ENCODE peak calls at places on chromosomes 11 and 22, in seven cellular contexts. Z is PC-3, R is PC-9, P is MM.1S, M is mammary epithelial cell, F is H1, D is fibroblast of lung. H is an unnamed sample. For H3K9me3, the result is how much of the 10 kb centered on the place peaks cover.

GRCh38 chr22:26289486-26290250 is 120.4 kb downstream of the SEZ6L start:
- DNase-seq in Z (no peak), R (no peak), P (no peak), M (no peak), F (no peak), D (no peak), H (no peak)

GRCh38 chr22:32444068-32444467 is 20.2 kb downstream of the BPIFC start:
- DNase-seq in Z (peak), R (peak), P (peak), M (peak), F (no peak), D (no peak), H (peak)

GRCh38 chr22:28884754-28885375 is 1.5 kb downstream of the ZNRF3 start:
- DNase-seq in Z (peak), R (no peak), P (no peak), M (peak), F (no peak), D (no peak), H (no peak)

GRCh38 chr22:49848690-49849160 is 4.9 kb upstream of the ZBED4 start:
- DNase-seq in Z (no peak), R (no peak), P (no peak), M (no peak), F (no peak), D (no peak), H (no peak)

GRCh38 chr11:112300094-112300786 is 39.6 kb upstream of the PLET1 start:
- DNase-seq in Z (no peak), R (no peak), P (no peak), M (no peak), F (no peak), D (no peak), H (no peak)

GRCh38 chr11:67270256-67271211 is 4.3 kb downstream of the GRK2 start:
- DNase-seq in Z (no peak), R (no peak), P (no peak), M (no peak), F (no peak), D (no peak), H (no peak)

GRCh38 chr11:70758206-70758605 is 359.9 kb downstream of the CTTN start:
- DNase-seq in Z (no peak), R (no peak), P (no peak), M (no peak), F (no peak), D (no peak), H (no peak)

GRCh38 chr11:113906038-113906437 is 1.4 kb downstream of the HTR3B start:
- DNase-seq in Z (peak), R (no peak), P (no peak), M (no peak), F (no peak), D (peak), H (peak)

GRCh38 chr11:43686207-43686606 is 5.7 kb downstream of the HSD17B12 start:
- DNase-seq in Z (no peak), R (no peak), P (no peak), M (no peak), F (no peak), D (no peak), H (no peak)

GRCh38 chr22:20664594-20664959 is 109.3 kb upstream of the SERPIND1 start:
- DNase-seq in Z (no peak), R (no peak), P (no peak), M (no peak), F (no peak), D (no peak), H (no peak)

GRCh38 chr11:116829525-116830183 is at the start of gene APOC3:
- DNase-seq in Z (no peak), R (no peak), P (no peak), M (no peak), F (no peak), D (peak), H (peak)

GRCh38 chr11:43404406-43404805 is 45.7 kb downstream of the TTC17 start:
- DNase-seq in Z (no peak), R (no peak), P (no peak), M (peak), F (no peak), D (no peak), H (no peak)

GRCh38 chr11:61082161-61082870 is 20.0 kb upstream of the CD5 start:
- DNase-seq in Z (no peak), R (no peak), P (no peak), M (no peak), F (no peak), D (no peak), H (no peak)

GRCh38 chr11:120337133-120337895 is 1.1 kb downstream of the ARHGEF12 start:
- DNase-seq in Z (peak), R (no peak), P (peak), M (peak), F (no peak), D (peak), H (peak)

GRCh38 chr11:69364901-69365300 is 70.9 kb downstream of the MYEOV start:
- DNase-seq in Z (peak), R (no peak), P (no peak), M (no peak), F (no peak), D (peak), H (no peak)

GRCh38 chr11:122642472-122642922 is 13.0 kb upstream of the UBASH3B start:
- DNase-seq in Z (peak), R (peak), P (no peak), M (peak), F (no peak), D (peak), H (peak)

GRCh38 chr11:36240746-36241295 is 48.4 kb downstream of the COMMD9 start:
- DNase-seq in Z (no peak), R (no peak), P (no peak), M (no peak), F (no peak), D (no peak), H (no peak)

GRCh38 chr11:30935861-30936260 is 349.7 kb upstream of the MPPED2 start:
- DNase-seq in Z (no peak), R (no peak), P (no peak), M (peak), F (no peak), D (no peak), H (no peak)

GRCh38 chr22:38289583-38290082 is 16.8 kb upstream of the TMEM184B start:
- DNase-seq in Z (no peak), R (peak), P (no peak), M (no peak), F (no peak), D (no peak), H (no peak)

GRCh38 chr22:43378011-43378704 is 33.7 kb upstream of the MPPED1 start:
- DNase-seq in Z (no peak), R (no peak), P (peak), M (no peak), F (no peak), D (peak), H (peak)

GRCh38 chr22:47883757-47884156 is 1121.3 kb downstream of the TBC1D22A start:
- DNase-seq in Z (no peak), R (no peak), P (no peak), M (no peak), F (no peak), D (no peak), H (no peak)

GRCh38 chr22:47888807-47889206 is 1126.4 kb downstream of the TBC1D22A start:
- DNase-seq in Z (no peak), R (no peak), P (no peak), M (no peak), F (no peak), D (no peak), H (no peak)

GRCh38 chr22:47884200-47884599 is 1121.8 kb downstream of the TBC1D22A start:
- DNase-seq in Z (no peak), R (no peak), P (no peak), M (no peak), F (no peak), D (no peak), H (no peak)

GRCh38 chr22:47879346-47879745 is 1116.9 kb downstream of the TBC1D22A start:
- DNase-seq in Z (peak), R (peak), P (no peak), M (no peak), F (no peak), D (no peak), H (no peak)

DNA sequence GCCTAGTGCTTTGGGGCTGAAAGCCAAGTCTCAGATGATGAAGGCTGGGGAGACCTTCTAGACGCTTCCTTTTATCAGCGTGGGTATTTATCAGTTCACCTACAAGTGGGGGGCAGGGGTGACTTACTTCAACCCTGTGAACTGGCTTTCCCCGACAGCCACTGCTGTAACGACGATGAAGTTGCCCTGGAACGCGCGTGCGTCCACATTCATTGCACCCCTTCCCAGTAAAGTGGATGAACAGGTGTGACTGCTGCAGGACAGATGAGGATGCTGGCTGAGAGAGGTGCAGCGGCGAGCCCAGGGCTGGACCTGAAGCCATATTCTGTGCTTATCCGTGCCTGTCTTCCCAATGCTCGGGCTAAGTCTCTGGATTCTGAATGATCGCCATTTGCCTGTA is 1122.3 kb downstream of the TBC1D22A start:
- DNase-seq in Z (no peak), R (no peak), P (no peak), M (no peak), F (no peak), D (no peak), H (no peak)
- H3K9me3 ChIP-seq in Z (under half), R (under half), P (under half), M (half or more), F (half or more), D (under half), H (under half)

GRCh38 chr11:62435741-62436485 is 17.1 kb downstream of the SCGB1A1 start:
- DNase-seq in Z (no peak), R (no peak), P (peak), M (no peak), F (no peak), D (no peak), H (no peak)

GRCh38 chr11:62437616-62438015 is 18.8 kb downstream of the SCGB1A1 start:
- DNase-seq in Z (no peak), R (no peak), P (no peak), M (no peak), F (no peak), D (no peak), H (no peak)

GRCh38 chr11:62443390-62444201 is 24.8 kb downstream of the SCGB1A1 start:
- DNase-seq in Z (no peak), R (no peak), P (no peak), M (no peak), F (no peak), D (no peak), H (no peak)

GRCh38 chr11:62438641-62439040 is 19.8 kb downstream of the SCGB1A1 start:
- DNase-seq in Z (no peak), R (no peak), P (no peak), M (no peak), F (no peak), D (no peak), H (no peak)

GRCh38 chr11:62439785-62440602 is 21.2 kb downstream of the SCGB1A1 start:
- DNase-seq in Z (peak), R (no peak), P (no peak), M (no peak), F (no peak), D (peak), H (no peak)
- H3K27ac ChIP-seq in Z (peak), R (no peak), P (no peak), M (no peak), F (no peak), D (peak), H (peak)

DNA sequence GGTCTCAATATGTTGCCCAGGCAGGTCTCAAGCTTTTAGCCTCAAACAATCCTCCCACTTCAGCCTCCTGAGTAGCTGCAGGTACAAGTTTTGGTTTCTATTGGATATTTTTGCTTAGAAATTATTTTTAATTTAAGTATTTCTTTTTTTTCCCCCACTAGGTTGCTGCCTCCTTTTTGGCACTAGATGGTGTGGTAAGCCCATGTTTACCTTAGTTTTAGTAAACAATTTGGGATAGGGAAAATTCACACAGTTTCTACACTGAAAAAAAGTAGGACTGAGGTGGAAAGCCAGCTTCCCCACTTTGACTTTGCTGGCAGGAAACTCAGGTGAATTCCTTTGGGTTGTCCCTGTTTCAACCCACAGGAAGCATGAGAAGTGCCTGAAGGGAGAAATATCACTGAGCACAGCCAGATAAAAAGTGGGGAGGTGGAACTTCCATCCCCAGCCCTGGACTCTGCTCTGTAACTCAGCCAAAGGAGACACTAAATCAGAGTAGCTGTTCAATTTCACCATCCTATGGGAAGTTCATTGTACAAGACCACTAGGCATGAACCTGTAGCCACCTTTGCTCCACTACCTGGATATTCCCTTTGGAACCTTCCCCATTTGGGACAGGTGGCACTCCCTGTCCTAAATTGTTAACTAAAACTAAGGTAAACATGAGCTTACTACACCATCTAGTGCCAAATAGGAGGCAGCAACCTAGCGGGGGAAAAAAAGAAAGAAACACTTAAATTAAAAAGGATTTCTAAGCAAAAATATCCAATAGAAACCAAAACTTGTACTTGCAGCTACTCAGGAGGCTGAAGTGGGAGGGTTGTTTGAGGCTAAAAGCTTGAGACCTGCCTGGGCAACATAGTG is 154.4 kb upstream of the FAT3 start:
- DNase-seq in Z (peak), R (no peak), P (no peak), M (peak), F (no peak), D (peak), H (no peak)
- TF ChIP-seq EZH2 in Z (no peak), R (no peak), P (no peak), M (no peak), F (no peak), D (no peak), H (no peak)

GRCh38 chr22:29989446-29989845 is 90.8 kb upstream of the HORMAD2 start:
- DNase-seq in Z (no peak), R (no peak), P (no peak), M (no peak), F (no peak), D (no peak), H (no peak)
- H3K9me3 ChIP-seq in Z (under half), R (under half), P (under half), M (under half), F (under half), D (under half), H (under half)

DNA sequence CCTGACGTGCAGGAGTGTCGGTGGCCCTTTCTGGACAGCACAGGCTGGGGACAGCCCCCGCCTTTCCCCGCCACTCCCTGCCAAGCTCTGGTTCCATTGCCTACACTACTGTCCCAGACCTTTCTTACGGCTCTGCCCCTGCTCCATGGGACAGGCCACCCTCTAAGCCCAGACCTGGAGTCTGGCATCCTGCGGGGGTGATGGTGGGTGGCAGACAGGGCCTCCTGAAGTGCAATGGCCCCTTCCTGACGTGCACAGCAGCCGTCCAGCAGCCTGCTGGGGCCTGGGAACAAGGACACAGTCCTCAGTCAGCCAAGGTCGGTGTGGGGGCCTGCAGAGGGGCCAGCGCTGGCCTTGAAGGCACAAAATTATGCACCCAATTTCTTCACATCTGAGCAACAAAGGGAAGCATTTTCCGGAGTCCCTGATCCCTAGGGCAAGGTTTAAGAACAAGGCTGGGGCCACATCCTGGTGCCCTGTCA is 79.7 kb upstream of the KCNQ1OT1 start:
- DNase-seq in Z (no peak), R (no peak), P (no peak), M (no peak), F (no peak), D (no peak), H (no peak)
- H3K27ac ChIP-seq in Z (no peak), R (no peak), P (peak), M (no peak), F (no peak), D (no peak), H (peak)

DNA sequence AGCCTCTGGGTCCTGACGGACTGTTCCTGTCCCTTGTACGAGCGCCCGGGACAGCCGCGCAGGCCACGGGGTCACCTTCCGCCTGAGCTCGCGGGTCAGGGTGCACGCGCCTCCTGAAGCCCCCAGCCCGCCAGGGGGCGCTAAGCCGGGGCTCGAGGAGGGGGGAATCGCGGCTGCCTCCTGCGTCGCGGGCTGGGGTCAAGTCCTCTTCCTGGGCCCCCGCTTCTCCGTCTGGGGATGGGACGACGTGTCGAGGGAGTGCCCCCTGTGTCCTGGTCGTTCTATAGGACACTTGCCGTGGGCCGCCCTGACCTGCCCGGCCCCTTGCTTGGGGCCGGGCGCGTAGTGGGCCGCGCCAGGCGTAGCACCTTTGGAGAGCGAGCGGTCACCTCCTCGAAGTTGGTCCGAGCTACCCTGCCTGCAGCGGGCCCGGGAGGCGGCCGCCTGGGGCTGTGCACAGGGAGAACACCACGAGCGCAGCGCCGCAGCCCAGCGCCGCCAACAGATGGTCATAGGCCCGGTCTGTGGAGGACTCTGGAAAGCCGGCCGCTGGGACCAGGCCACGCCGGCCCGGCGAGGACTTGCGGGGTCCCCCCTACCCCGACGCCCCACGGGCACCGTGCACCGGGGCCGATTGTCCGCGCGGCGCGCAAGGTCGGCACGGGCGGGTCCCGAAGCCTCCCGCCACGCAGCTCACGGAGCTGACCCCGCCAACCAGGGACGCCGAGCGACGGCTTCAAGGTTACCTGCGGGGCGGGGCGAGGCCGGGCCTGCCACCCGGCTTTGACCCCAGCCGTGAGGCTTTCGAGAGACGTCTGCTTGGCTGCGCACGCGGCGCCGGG is 2.7 kb upstream of the WNT11 start:
- DNase-seq in Z (peak), R (peak), P (peak), M (peak), F (no peak), D (peak), H (peak)
- TF ChIP-seq EZH2 in Z (no peak), R (no peak), P (no peak), M (no peak), F (peak), D (peak), H (no peak)